ENCODE peak calls at places on chromosomes 11 and 22, in nine cellular contexts. Q is bronchial epithelial cell, N is left ventricle myocardium inferior, B is dorsolateral prefrontal cortex, D is hepatocyte, A is neural progenitor cell, K is cardiac fibroblast, T is lower lobe of right lung, P is endothelial cell of umbilical vein. H is an unnamed sample.

GRCh38 chr11:68994161-68994890 is 13.5 kb upstream of the MRGPRD start:
- DNase-seq in A (no peak), Q (no peak), K (no peak), P (no peak), N (no peak), D (no peak), B (peak; percentile 16), T (no peak), H (no peak)

GRCh38 chr22:28351585-28351984 is 328.1 kb downstream of the TTC28 start:
- DNase-seq in B (no peak), K (no peak), N (no peak), Q (no peak), D (no peak), P (no peak), A (no peak), T (no peak), H (no peak)

GRCh38 chr22:37045958-37046357 is 5.6 kb upstream of the KCTD17 start:
- DNase-seq in D (peak; percentile 47), B (no peak), P (peak; percentile 42), K (peak; percentile 66), Q (peak; percentile 18), T (no peak), A (peak; percentile 50), N (no peak), H (no peak)

GRCh38 chr22:26579331-26579886 is 10.5 kb downstream of the TPST2 start:
- DNase-seq in K (no peak), T (peak; percentile 55), Q (no peak), P (no peak), D (no peak), B (no peak), N (no peak), A (no peak), H (peak; percentile 41)

GRCh38 chr11:128843198-128843766 is 23.8 kb downstream of the KCNJ1 start:
- DNase-seq in B (no peak), N (no peak), K (no peak), D (no peak), P (peak; percentile 71), Q (no peak), T (no peak), A (no peak), H (no peak)

GRCh38 chr22:30718491-30718890 is 23.8 kb downstream of the OSBP2 start:
- DNase-seq in K (no peak), B (no peak), Q (no peak), D (no peak), N (no peak), A (no peak), P (no peak), T (no peak), H (no peak)

GRCh38 chr11:115996125-115996807 is 492.1 kb upstream of the CADM1 start:
- DNase-seq in Q (no peak), A (no peak), P (no peak), B (no peak), D (no peak), N (no peak), K (no peak), T (no peak), H (peak; percentile 78)

GRCh38 chr11:10298342-10298741 is 4.3 kb upstream of the SBF2 start:
- DNase-seq in B (no peak), A (no peak), P (no peak), Q (peak; percentile 73), N (no peak), K (peak; percentile 77), D (no peak), T (no peak), H (no peak)

GRCh38 chr11:70029115-70029830 is 48.8 kb upstream of the ANO1 start:
- DNase-seq in N (no peak), A (no peak), D (no peak), P (no peak), B (no peak), Q (no peak), K (no peak), T (no peak), H (no peak)

GRCh38 chr11:120577041-120577440 is 65.5 kb downstream of the GRIK4 start:
- DNase-seq in P (no peak), N (no peak), A (no peak), T (peak; percentile 6), K (no peak), B (no peak), Q (no peak), D (no peak), H (no peak)

GRCh38 chr11:47035108-47035507 is 98.5 kb downstream of the CSTPP1 start:
- DNase-seq in D (no peak), T (no peak), P (no peak), Q (no peak), N (no peak), B (no peak), K (no peak), A (no peak), H (no peak)

GRCh38 chr11:35748644-35749043 is 86.1 kb downstream of the TRIM44 start:
- DNase-seq in A (no peak), N (no peak), K (no peak), Q (peak; percentile 64), P (no peak), T (no peak), B (no peak), D (no peak), H (no peak)

DNA sequence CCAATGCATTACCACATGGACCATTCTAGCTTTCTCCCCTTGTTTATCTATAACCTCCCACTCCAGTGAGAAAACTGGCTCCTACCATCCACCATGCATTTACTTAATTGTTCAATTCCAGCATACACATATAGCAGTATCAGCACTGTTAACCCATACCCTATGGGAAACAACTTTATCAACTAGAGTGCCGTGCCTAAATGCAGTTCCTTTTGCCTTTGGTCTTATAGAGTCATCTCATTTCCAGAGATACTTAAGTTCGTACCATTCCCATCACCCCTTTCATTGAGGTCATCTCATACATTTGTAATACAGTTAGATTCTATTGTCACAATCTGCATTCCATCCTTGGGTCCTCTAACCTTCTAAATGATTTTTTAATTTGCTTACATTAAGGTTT is 86.9 kb downstream of the PARVA start:
- DNase-seq in P (no peak), N (no peak), D (no peak), Q (no peak), A (no peak), K (no peak), B (no peak), T (no peak), H (no peak)
- H3K4me3 ChIP-seq in P (no peak overlapping the region), N (no peak overlapping the region), D (no peak overlapping the region), Q (no peak overlapping the region), A (no peak overlapping the region), K (no peak overlapping the region), B (no peak overlapping the region), T (no peak overlapping the region), H (no peak overlapping the region)

DNA sequence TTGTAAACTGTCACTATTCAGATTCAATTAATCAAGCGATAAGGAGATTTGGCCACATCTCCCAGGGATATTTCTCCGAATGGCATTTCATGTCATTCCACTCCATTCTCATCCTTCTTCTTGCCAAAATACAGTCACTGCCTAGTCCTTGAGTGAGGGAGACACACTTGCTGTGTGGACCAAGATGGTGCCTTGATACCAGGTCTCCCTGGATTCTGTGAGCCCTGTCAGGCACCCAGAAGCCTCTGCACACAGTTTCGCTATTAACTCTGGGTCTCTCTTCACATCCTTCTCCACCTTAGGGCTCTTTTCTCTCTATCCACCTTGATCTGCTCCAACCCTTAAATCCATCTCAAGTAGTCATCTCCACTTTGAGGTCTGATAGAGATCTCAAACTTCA is 119.9 kb upstream of the LMO1 start:
- DNase-seq in P (no peak), D (no peak), N (no peak), K (no peak), Q (no peak), A (no peak), T (no peak), B (no peak), H (no peak)
- TF ChIP-seq CTCF in P (no peak), D (no peak), N (no peak), K (no peak), Q (no peak), A (no peak), T (no peak), B (no peak), H (no peak)

DNA sequence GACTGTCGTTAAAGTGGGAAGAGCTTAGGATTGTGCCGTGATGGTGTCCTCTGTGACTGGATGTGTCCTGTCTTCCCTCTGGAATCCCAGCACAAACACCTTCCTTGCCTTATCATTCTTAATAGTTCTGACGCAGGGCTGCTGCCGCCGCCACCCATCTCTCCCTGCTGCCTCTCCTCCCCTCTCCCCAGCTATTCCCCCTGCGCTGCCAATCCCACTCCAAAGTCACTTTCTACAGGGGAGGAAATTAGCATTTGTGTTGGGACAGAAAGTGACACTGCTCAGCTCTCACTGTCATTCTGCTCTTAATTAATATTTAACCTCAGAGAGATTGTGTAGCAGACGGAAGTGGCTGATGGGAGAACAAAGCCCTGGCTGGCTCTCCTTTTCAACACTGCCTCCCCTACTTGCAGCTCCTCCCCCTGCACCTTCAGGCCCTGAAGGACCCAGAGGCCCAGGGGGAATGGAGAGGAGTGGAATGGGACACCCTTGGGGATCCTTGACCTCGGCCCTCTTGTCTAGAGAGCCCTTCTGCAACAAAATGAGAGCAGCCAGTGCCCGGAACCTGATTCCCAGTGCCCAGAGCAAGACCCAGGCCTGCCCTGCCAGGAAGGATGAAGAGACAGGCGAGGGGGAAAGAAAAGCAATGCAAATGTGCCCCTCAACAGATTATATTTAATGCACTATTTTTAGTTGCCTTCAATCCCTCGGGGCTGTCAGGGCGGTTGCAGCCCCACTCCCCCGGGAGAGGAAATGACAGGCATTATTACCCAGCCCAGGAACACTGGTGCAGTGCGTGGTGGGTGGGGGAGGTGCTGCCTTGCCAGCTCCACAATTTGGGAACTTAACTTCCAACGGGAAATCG is 14.7 kb upstream of the NRGN start:
- DNase-seq in Q (no peak), B (no peak), D (peak; percentile 62), N (no peak), P (no peak), T (peak; percentile 83), A (no peak), K (no peak), H (no peak)
- H3K4me3 ChIP-seq in Q (no peak overlapping the region), B (no peak overlapping the region), D (no peak overlapping the region), N (no peak overlapping the region), P (no peak overlapping the region), T (peak overlapping the region; percentile 30), A (no peak overlapping the region), K (peak overlapping the region; percentile 18), H (no peak overlapping the region)

DNA sequence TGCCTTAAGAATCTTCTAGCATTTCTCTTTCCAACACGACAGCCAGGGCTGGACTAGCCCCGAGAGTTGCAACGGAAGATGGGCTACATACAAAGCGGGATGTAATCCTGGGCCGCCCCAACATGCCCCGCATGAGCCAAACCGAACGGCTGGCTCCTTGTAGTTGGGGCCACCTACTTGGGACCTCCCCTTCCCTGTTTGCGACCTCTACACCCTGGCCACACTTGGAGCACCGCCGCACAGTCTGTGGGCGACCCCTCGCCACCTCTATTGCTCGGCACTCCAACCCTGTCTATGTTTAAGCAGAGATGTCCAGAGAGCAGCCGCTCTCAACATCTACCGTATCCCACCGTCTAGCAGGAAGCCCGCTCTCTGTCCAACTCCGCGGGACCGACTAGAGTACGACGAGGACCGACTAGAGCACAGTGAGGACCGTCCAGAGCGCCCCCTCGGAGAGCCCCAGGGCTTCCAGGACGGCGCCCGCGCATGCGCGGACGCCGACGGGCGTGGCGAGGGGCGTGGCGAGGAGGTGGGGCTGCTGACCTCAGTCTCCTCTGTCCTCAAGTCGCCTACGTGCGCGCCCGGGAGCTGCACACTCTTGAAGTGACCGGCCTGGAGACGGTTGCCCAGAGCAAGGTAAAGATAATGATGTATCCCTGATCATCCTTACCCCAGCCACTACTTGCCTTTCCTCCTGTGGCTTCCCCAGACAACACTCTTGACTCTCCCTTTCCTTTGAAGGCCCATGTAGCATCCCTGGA is 32.3 kb downstream of the NEAT1 start:
- DNase-seq in Q (peak; percentile 59), N (peak; percentile 92), D (peak; percentile 93), K (peak; percentile 89), T (peak; percentile 93), A (peak; percentile 92), B (peak; percentile 75), P (peak; percentile 93), H (peak; percentile 87)
- TF ChIP-seq CTCF in Q (peak; percentile 12), N (no peak), D (no peak), K (no peak), T (no peak), A (peak; percentile 28), B (peak; percentile 42), P (peak; percentile 37), H (peak; percentile 33)

GRCh38 chr11:61507962-61508824 is at the start of gene LRRC10B:
- DNase-seq in A (peak; percentile 96), N (no peak), P (no peak), Q (no peak), T (peak; percentile 71), D (peak; percentile 79), K (no peak), B (no peak), H (no peak)
- H3K4me3 ChIP-seq in A (peak within 1 kb of the TSS; percentile 46), N (peak within 1 kb of the TSS; percentile 58), P (no peak within 1 kb of the TSS), Q (no peak within 1 kb of the TSS), T (peak within 1 kb of the TSS; percentile 42), D (no peak within 1 kb of the TSS), K (peak within 1 kb of the TSS; percentile 26), B (peak within 1 kb of the TSS; percentile 40), H (peak within 1 kb of the TSS; percentile 23)

H was measured in GM12864.